ENCODE peak calls at places on chromosomes 13 and 19, in ten cellular contexts. M is GM23248; Y is neural progenitor cell; F is astrocyte of the spinal cord; I is neuronal stem cell; K is CD8-positive, alpha-beta T cell; R is kidney epithelial cell; V is psoas muscle; Q is colonic mucosa; C is mucosa of descending colon. N is an unnamed sample.

GRCh38 chr13:63184693-63185092 is 1769.0 kb upstream of the PCDH20 start:
- DNase-seq in I (peak; percentile 47), M (peak; percentile 38), K (no peak), Q (no peak), V (no peak), Y (peak; percentile 40), F (peak; percentile 87), C (no peak), R (peak; percentile 61), N (no peak)

GRCh38 chr13:31377946-31378345 is 178.2 kb downstream of the B3GLCT start:
- DNase-seq in F (no peak), M (no peak), K (no peak), I (no peak), R (no peak), V (no peak), Q (no peak), Y (no peak), C (no peak), N (no peak)

GRCh38 chr19:42524250-42524649 is 4.0 kb downstream of the CEACAM1 start:
- DNase-seq in M (no peak), Q (no peak), C (peak; percentile 29), I (no peak), R (no peak), K (no peak), V (no peak), F (no peak), Y (no peak), N (no peak)

GRCh38 chr19:4391701-4392543 is 8.4 kb downstream of the SH3GL1 start:
- DNase-seq in K (no peak), F (peak; percentile 77), C (peak; percentile 50), Y (no peak), Q (no peak), V (peak; percentile 82), R (no peak), M (peak; percentile 78), I (no peak), N (no peak)

GRCh38 chr13:99847318-99847750 is 124.2 kb downstream of the ZIC5 start:
- DNase-seq in M (no peak), C (no peak), R (no peak), I (no peak), V (no peak), Q (no peak), K (no peak), Y (no peak), F (no peak), N (no peak)

GRCh38 chr19:28737021-28737525 is 475.9 kb downstream of the UQCRFS1 start:
- DNase-seq in M (peak; percentile 75), R (no peak), Q (no peak), F (peak; percentile 22), Y (peak; percentile 35), C (no peak), I (no peak), V (no peak), K (no peak), N (no peak)

GRCh38 chr19:2123682-2124387 is 27.1 kb downstream of the IZUMO4 start:
- DNase-seq in K (no peak), V (peak; percentile 47), I (peak; percentile 30), Q (no peak), R (no peak), Y (peak; percentile 77), M (peak; percentile 29), F (no peak), C (peak; percentile 48), N (no peak)

GRCh38 chr13:22837980-22838615 is 342.7 kb upstream of the SGCG start:
- DNase-seq in F (no peak), K (no peak), C (no peak), I (no peak), Q (no peak), M (no peak), V (no peak), R (no peak), Y (no peak), N (no peak)

GRCh38 chr13:91135949-91136348 is 211.5 kb upstream of the MIR17HG start:
- DNase-seq in K (no peak), C (no peak), I (no peak), Q (no peak), M (no peak), R (no peak), Y (peak; percentile 53), F (no peak), V (no peak), N (no peak)

GRCh38 chr19:28168557-28168956 is 1044.4 kb downstream of the UQCRFS1 start:
- DNase-seq in K (no peak), F (peak; percentile 36), C (no peak), M (no peak), Q (no peak), I (peak; percentile 21), V (no peak), R (no peak), Y (peak; percentile 63), N (peak; percentile 7)

GRCh38 chr13:46469064-46469463 is 82.0 kb upstream of the RUBCNL start:
- DNase-seq in M (peak; percentile 72), Y (no peak), R (peak; percentile 10), K (no peak), Q (no peak), V (no peak), C (no peak), I (no peak), F (no peak), N (no peak)

GRCh38 chr19:55269299-55269698 is 10.5 kb upstream of the PPP6R1 start:
- DNase-seq in M (no peak), F (no peak), Q (no peak), I (no peak), Y (no peak), K (no peak), V (no peak), C (no peak), R (no peak), N (no peak)

GRCh38 chr19:40381321-40381720 is 8.7 kb downstream of the HIPK4 start:
- DNase-seq in V (no peak), F (no peak), C (no peak), K (no peak), Q (no peak), R (no peak), Y (no peak), I (no peak), M (no peak), N (no peak)

GRCh38 chr19:42325896-42326771 is 699 bp downstream of the MEGF8 start:
- DNase-seq in M (peak; percentile 51), C (peak; percentile 69), R (no peak), Q (peak; percentile 29), Y (no peak), F (no peak), K (no peak), I (no peak), V (peak; percentile 68), N (no peak)

GRCh38 chr19:3458229-3458555 is 22.1 kb downstream of the SMIM24 start:
- DNase-seq in Y (peak; percentile 55), V (no peak), K (no peak), R (no peak), F (peak; percentile 88), Q (no peak), C (no peak), I (no peak), M (peak; percentile 39), N (no peak)

DNA sequence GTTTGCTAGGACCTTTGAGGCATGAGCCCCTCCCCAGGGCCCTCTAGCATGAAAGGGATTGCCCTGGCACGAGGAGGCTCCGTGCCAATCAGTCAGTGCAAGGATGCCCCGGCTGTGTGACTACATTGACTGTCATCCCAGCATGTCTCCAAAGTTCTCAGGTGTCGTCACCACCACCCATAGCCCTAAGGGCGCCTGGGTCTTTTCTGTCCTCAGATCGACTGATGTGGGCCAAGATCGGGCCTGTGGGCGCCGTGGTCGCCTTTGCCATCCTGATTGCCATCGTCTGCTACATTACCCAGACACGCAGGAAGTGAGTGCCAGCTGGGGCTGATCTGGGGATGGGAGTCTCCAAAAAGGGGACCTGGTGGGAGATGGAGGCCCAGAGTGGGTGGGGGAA is 18.4 kb downstream of the MAG start:
- DNase-seq in Y (no peak), R (no peak), V (no peak), M (no peak), F (no peak), K (no peak), C (no peak), Q (no peak), I (no peak), N (no peak)
- H3K4me3 ChIP-seq in Y (no peak overlapping the region), R (no peak overlapping the region), V (no peak overlapping the region), M (no peak overlapping the region), F (no peak overlapping the region), K (no peak overlapping the region), C (no peak overlapping the region), Q (no peak overlapping the region), I (no peak overlapping the region), N (no peak overlapping the region)

GRCh38 chr19:7358102-7358597 is 9.4 kb downstream of the ARHGEF18 start:
- DNase-seq in I (no peak), K (no peak), V (no peak), F (no peak), Y (no peak), M (no peak), C (no peak), Q (no peak), R (no peak), N (no peak)

GRCh38 chr19:7360393-7360984 is 11.8 kb downstream of the ARHGEF18 start:
- DNase-seq in Q (no peak), V (no peak), R (no peak), K (no peak), F (no peak), C (peak; percentile 12), I (no peak), M (peak; percentile 24), Y (no peak), N (no peak)

GRCh38 chr19:7355871-7356270 is 7.1 kb downstream of the ARHGEF18 start:
- DNase-seq in F (no peak), M (no peak), V (peak; percentile 15), Q (no peak), Y (no peak), K (no peak), I (no peak), R (no peak), C (no peak), N (no peak)

GRCh38 chr19:7355151-7355845 is 6.6 kb downstream of the ARHGEF18 start:
- DNase-seq in C (no peak), I (no peak), M (peak; percentile 85), Q (no peak), F (no peak), Y (no peak), K (no peak), V (no peak), R (no peak), N (no peak)

GRCh38 chr19:7356899-7357627 is 8.3 kb downstream of the ARHGEF18 start:
- DNase-seq in M (no peak), K (no peak), V (peak; percentile 22), I (no peak), C (peak; percentile 10), R (no peak), Q (no peak), F (no peak), Y (no peak), N (no peak)
- H3K4me3 ChIP-seq in M (no peak overlapping the region), K (no peak overlapping the region), V (no peak overlapping the region), I (no peak overlapping the region), C (no peak overlapping the region), R (no peak overlapping the region), Q (no peak overlapping the region), F (no peak overlapping the region), Y (no peak overlapping the region), N (no peak overlapping the region)

GRCh38 chr19:21143428-21143827 is 1.6 kb downstream of the ZNF431 start:
- DNase-seq in V (no peak), K (no peak), Q (no peak), Y (no peak), R (no peak), M (no peak), C (no peak), F (no peak), I (no peak), N (no peak)
- H3K4me3 ChIP-seq in V (no peak overlapping the region), K (no peak overlapping the region), Q (no peak overlapping the region), Y (peak overlapping the region; percentile 95), R (no peak overlapping the region), M (peak overlapping the region; percentile 90), C (no peak overlapping the region), F (no peak overlapping the region), I (no peak overlapping the region), N (no peak overlapping the region)

GRCh38 chr13:75636339-75637095 is 387 bp downstream of the LMO7 start:
- DNase-seq in K (peak; percentile 75), F (peak; percentile 72), Q (peak; percentile 31), C (peak; percentile 67), Y (peak; percentile 61), I (peak; percentile 32), V (peak; percentile 47), M (peak; percentile 79), R (no peak), N (no peak)
- H3K4me3 ChIP-seq in K (peak overlapping the region; percentile 82), F (peak overlapping the region; percentile 94), Q (peak overlapping the region; percentile 70), C (peak overlapping the region; percentile 15), Y (peak overlapping the region; percentile 54), I (peak overlapping the region; percentile 69), V (peak overlapping the region; percentile 70), M (peak overlapping the region; percentile 84), R (peak overlapping the region; percentile 57), N (peak overlapping the region; percentile 86)